ENCODE peak calls at places on chromosomes 3 and 15, in seven cellular contexts. One of them, this sample, is unnamed.

GRCh38 chr3:185210621-185211157 is 43.2 kb downstream of the EHHADH start:
- DNase-seq in activated naive CD4-positive, alpha-beta T cell treated with anti-CD3 and anti-CD28 coated beads, Interleukin-2, amount 50 U/mL, for 16 hours: no peak
- DNase-seq in thoracic aorta: no peak
- DNase-seq in lower leg skin: no peak
- DNase-seq in amniotic stem cell: no peak
- DNase-seq in colonic mucosa: no peak
- DNase-seq in RPMI7951: no peak
- DNase-seq in this sample: no peak

GRCh38 chr3:101261506-101261905 is 58.9 kb downstream of the IMPG2 start:
- DNase-seq in activated naive CD4-positive, alpha-beta T cell treated with anti-CD3 and anti-CD28 coated beads, Interleukin-2, amount 50 U/mL, for 16 hours: no peak
- DNase-seq in thoracic aorta: no peak
- DNase-seq in lower leg skin: no peak
- DNase-seq in amniotic stem cell: no peak
- DNase-seq in colonic mucosa: no peak
- DNase-seq in RPMI7951: no peak
- DNase-seq in this sample: no peak

GRCh38 chr3:149620291-149621020 is 37.4 kb downstream of the WWTR1 start:
- DNase-seq in activated naive CD4-positive, alpha-beta T cell treated with anti-CD3 and anti-CD28 coated beads, Interleukin-2, amount 50 U/mL, for 16 hours: no peak
- DNase-seq in thoracic aorta: no peak
- DNase-seq in lower leg skin: no peak
- DNase-seq in amniotic stem cell: no peak
- DNase-seq in colonic mucosa: no peak
- DNase-seq in RPMI7951: peak
- DNase-seq in this sample: peak

GRCh38 chr3:133991209-133991608 is 38.5 kb downstream of the SLCO2A1 start:
- DNase-seq in activated naive CD4-positive, alpha-beta T cell treated with anti-CD3 and anti-CD28 coated beads, Interleukin-2, amount 50 U/mL, for 16 hours: no peak
- DNase-seq in thoracic aorta: no peak
- DNase-seq in lower leg skin: no peak
- DNase-seq in amniotic stem cell: no peak
- DNase-seq in colonic mucosa: no peak
- DNase-seq in RPMI7951: peak
- DNase-seq in this sample: peak

GRCh38 chr3:71973337-71974030 is 188.5 kb upstream of the PROK2 start:
- DNase-seq in activated naive CD4-positive, alpha-beta T cell treated with anti-CD3 and anti-CD28 coated beads, Interleukin-2, amount 50 U/mL, for 16 hours: no peak
- DNase-seq in thoracic aorta: no peak
- DNase-seq in lower leg skin: no peak
- DNase-seq in amniotic stem cell: no peak
- DNase-seq in colonic mucosa: no peak
- DNase-seq in RPMI7951: no peak
- DNase-seq in this sample: no peak

GRCh38 chr15:74383695-74384565 is 16.5 kb upstream of the CYP11A1 start:
- DNase-seq in activated naive CD4-positive, alpha-beta T cell treated with anti-CD3 and anti-CD28 coated beads, Interleukin-2, amount 50 U/mL, for 16 hours: peak
- DNase-seq in thoracic aorta: no peak
- DNase-seq in lower leg skin: no peak
- DNase-seq in amniotic stem cell: no peak
- DNase-seq in colonic mucosa: no peak
- DNase-seq in RPMI7951: no peak
- DNase-seq in this sample: peak

GRCh38 chr15:96338772-96339661 is 8.5 kb downstream of the NR2F2 start:
- DNase-seq in activated naive CD4-positive, alpha-beta T cell treated with anti-CD3 and anti-CD28 coated beads, Interleukin-2, amount 50 U/mL, for 16 hours: no peak
- DNase-seq in thoracic aorta: no peak
- DNase-seq in lower leg skin: no peak
- DNase-seq in amniotic stem cell: no peak
- DNase-seq in colonic mucosa: peak
- DNase-seq in RPMI7951: no peak
- DNase-seq in this sample: no peak

GRCh38 chr15:76335851-76336253 is 721 bp upstream of the ISL2 start:
- DNase-seq in activated naive CD4-positive, alpha-beta T cell treated with anti-CD3 and anti-CD28 coated beads, Interleukin-2, amount 50 U/mL, for 16 hours: no peak
- DNase-seq in thoracic aorta: no peak
- DNase-seq in lower leg skin: no peak
- DNase-seq in amniotic stem cell: no peak
- DNase-seq in colonic mucosa: no peak
- DNase-seq in RPMI7951: peak
- DNase-seq in this sample: peak

GRCh38 chr3:193605876-193606275 is 12.9 kb downstream of the OPA1 start:
- DNase-seq in activated naive CD4-positive, alpha-beta T cell treated with anti-CD3 and anti-CD28 coated beads, Interleukin-2, amount 50 U/mL, for 16 hours: peak
- DNase-seq in thoracic aorta: no peak
- DNase-seq in lower leg skin: peak
- DNase-seq in amniotic stem cell: peak
- DNase-seq in colonic mucosa: peak
- DNase-seq in RPMI7951: peak
- DNase-seq in this sample: peak

GRCh38 chr15:63291507-63291906 is 14.1 kb downstream of the APH1B start:
- DNase-seq in activated naive CD4-positive, alpha-beta T cell treated with anti-CD3 and anti-CD28 coated beads, Interleukin-2, amount 50 U/mL, for 16 hours: no peak
- DNase-seq in thoracic aorta: no peak
- DNase-seq in lower leg skin: no peak
- DNase-seq in amniotic stem cell: peak
- DNase-seq in colonic mucosa: no peak
- DNase-seq in RPMI7951: peak
- DNase-seq in this sample: peak